ENCODE peak calls at places on chromosomes 4 and X, in five cellular contexts. N is Peyer's patch, E is DND-41, P is mesendoderm, R is transverse colon. C is an unnamed sample.

GRCh38 chr4:5615496-5616075 is 92.8 kb downstream of the EVC2 start:
- DNase-seq in N (no peak), E (no peak), P (peak), R (no peak), C (no peak)

GRCh38 chr4:144449623-144450022 is 196.3 kb upstream of the HHIP start:
- DNase-seq in N (no peak), E (no peak), P (peak), R (no peak), C (no peak)

GRCh38 chr4:5812506-5813229 is 80.2 kb downstream of the CRMP1 start:
- DNase-seq in N (no peak), E (peak), P (peak), R (no peak), C (peak)

GRCh38 chrX:149803458-149804062 is 21.8 kb downstream of the MAGEA9 start:
- DNase-seq in N (no peak), E (no peak), P (no peak), R (no peak), C (no peak)

GRCh38 chr4:184396570-184397515 is 77.5 kb downstream of the IRF2 start:
- DNase-seq in N (no peak), E (no peak), P (no peak), R (no peak), C (no peak)

GRCh38 chr4:71081192-71081591 is 87.7 kb downstream of the DCK start:
- DNase-seq in N (no peak), E (no peak), P (no peak), R (no peak), C (no peak)

GRCh38 chrX:102339312-102340298 is 92.6 kb downstream of the NXF2 start:
- DNase-seq in N (no peak), E (peak), P (no peak), R (no peak), C (peak)

GRCh38 chrX:7077241-7077909 is 70.1 kb upstream of the STS start:
- DNase-seq in N (no peak), E (peak), P (no peak), R (no peak), C (no peak)

GRCh38 chr4:109998867-109999303 is 86.2 kb downstream of the EGF start:
- DNase-seq in N (no peak), E (peak), P (peak), R (no peak), C (peak)

GRCh38 chr4:151434183-151434860 is 25.3 kb downstream of the FHIP1A start:
- DNase-seq in N (no peak), E (no peak), P (no peak), R (no peak), C (no peak)

GRCh38 chr4:150235795-150236385 is 157.6 kb downstream of the DCLK2 start:
- DNase-seq in N (no peak), E (no peak), P (no peak), R (no peak), C (no peak)

GRCh38 chr4:185895866-185896265 is 83.9 kb upstream of the SORBS2 start:
- DNase-seq in N (no peak), E (no peak), P (no peak), R (no peak), C (no peak)

GRCh38 chr4:186940476-186940875 is 216.8 kb upstream of the FAT1 start:
- DNase-seq in N (no peak), E (no peak), P (no peak), R (no peak), C (no peak)

GRCh38 chr4:64940698-64941097 is 531.4 kb upstream of the TECRL start:
- DNase-seq in N (no peak), E (no peak), P (no peak), R (no peak), C (no peak)

GRCh38 chrX:101229155-101229554 is 9.6 kb downstream of the DRP2 start:
- DNase-seq in N (no peak), E (no peak), P (no peak), R (no peak), C (no peak)

GRCh38 chrX:35773958-35774564 is 24.1 kb upstream of the MAGEB16 start:
- DNase-seq in N (no peak), E (no peak), P (no peak), R (no peak), C (no peak)

GRCh38 chr4:48271626-48272025 is 2.0 kb upstream of the TEC start:
- DNase-seq in N (no peak), E (no peak), P (no peak), R (no peak), C (no peak)

GRCh38 chr4:54172156-54172555 is 56.9 kb upstream of the PDGFRA start:
- DNase-seq in N (no peak), E (no peak), P (no peak), R (no peak), C (no peak)

GRCh38 chr4:2291705-2292651 is 30.1 kb upstream of the MXD4 start:
- DNase-seq in N (no peak), E (no peak), P (no peak), R (no peak), C (no peak)

GRCh38 chrX:49041683-49042529 is 1.3 kb downstream of the TFE3 start:
- DNase-seq in N (no peak), E (no peak), P (peak), R (no peak), C (no peak)

GRCh38 chr4:167713756-167714155 is 378.6 kb upstream of the ANXA10 start:
- DNase-seq in N (no peak), E (no peak), P (no peak), R (no peak), C (no peak)

GRCh38 chr4:84215218-84215617 is 283.9 kb downstream of the NKX6-1 start:
- DNase-seq in N (no peak), E (no peak), P (no peak), R (no peak), C (no peak)

GRCh38 chrX:100478714-100479113 is 68.6 kb upstream of the PCDH19 start:
- DNase-seq in N (no peak), E (no peak), P (peak), R (no peak), C (no peak)

GRCh38 chr4:94516999-94517398 is 65.3 kb downstream of the PDLIM5 start:
- DNase-seq in N (no peak), E (no peak), P (no peak), R (no peak), C (no peak)

GRCh38 chrX:9340619-9341304 is 124.1 kb upstream of the TBL1X start:
- DNase-seq in N (peak), E (peak), P (peak), R (peak), C (peak)

GRCh38 chr4:6336166-6336565 is 66.5 kb downstream of the WFS1 start:
- DNase-seq in N (no peak), E (no peak), P (no peak), R (no peak), C (no peak)

GRCh38 chr4:108649863-108650211 is 562 bp upstream of the OSTC start:
- DNase-seq in N (no peak), E (no peak), P (no peak), R (no peak), C (no peak)

DNA sequence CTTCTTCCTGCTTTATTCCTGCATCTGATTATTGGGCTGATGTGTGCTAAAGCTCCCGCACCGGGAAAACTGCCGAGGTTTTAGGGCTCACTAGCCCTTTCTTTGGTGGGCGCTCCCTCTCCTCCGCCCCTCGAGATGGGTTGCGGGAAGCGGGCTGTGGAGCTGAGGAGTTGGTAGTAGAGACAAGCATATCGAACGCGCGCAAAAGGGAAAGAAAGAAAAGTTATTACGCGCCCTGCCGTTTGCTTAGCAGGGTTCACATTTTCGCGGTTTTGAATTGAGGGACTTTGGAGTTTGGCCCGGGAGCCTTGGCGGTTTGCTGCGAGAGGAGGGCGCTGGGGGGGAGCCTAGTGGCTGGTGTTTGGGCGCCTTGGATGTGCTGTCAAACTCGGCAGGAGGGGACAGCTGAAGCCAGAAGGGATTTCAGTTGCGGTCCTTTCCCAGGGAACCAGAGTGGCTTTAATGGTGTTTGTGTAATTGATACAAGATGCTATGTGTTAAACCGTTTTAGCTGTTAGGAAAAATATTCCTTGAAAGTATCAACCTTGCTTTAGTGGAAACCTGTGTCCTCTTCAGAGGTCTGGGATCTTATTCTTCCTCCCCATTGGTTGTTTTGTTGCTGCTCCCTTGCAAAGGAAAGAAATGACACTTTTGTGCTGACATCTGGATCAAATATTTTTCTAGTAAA is 1.1 kb downstream of the GAB1 start:
- DNase-seq in N (peak), E (peak), P (peak), R (peak), C (no peak)
- H3K4me3 ChIP-seq in N (peak), E (peak), P (peak), R (peak), C (no peak)

GRCh38 chr4:113840850-113841249 is 79.3 kb upstream of the CAMK2D start:
- DNase-seq in N (no peak), E (no peak), P (no peak), R (no peak), C (no peak)
- H3K27ac ChIP-seq in N (no peak), E (no peak), P (no peak), R (no peak), C (no peak)

GRCh38 chrX:103378990-103379389 is 2.7 kb downstream of the BEX3 start:
- DNase-seq in N (no peak), E (no peak), P (no peak), R (no peak), C (no peak)

GRCh38 chrX:103373581-103373980 is 2.8 kb upstream of the BEX3 start:
- DNase-seq in N (no peak), E (no peak), P (no peak), R (no peak), C (no peak)

GRCh38 chrX:103372886-103373285 is 3.5 kb upstream of the BEX3 start:
- DNase-seq in N (no peak), E (no peak), P (no peak), R (no peak), C (no peak)

GRCh38 chrX:103376118-103376978 is at the start of gene BEX3:
- DNase-seq in N (no peak), E (peak), P (peak), R (peak), C (peak)

DNA sequence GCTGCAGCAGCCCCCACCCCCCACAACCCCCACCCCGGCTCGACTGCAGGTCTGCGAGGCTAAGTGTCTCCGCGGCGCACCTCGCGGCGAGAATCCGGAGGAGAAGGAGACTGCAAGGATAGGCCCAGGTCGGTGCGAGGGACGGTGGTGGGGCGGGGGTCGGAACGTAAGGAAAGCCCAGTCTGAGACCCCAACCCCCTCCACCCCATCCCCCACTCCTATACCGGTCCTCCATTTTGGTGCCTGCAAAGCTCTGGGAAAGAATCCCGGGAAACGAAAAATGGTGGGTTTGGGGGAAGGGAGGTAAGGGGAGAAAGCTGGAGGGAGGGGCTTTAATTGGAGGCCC is 614 bp downstream of the BEX3 start:
- DNase-seq in N (no peak), E (peak), P (peak), R (no peak), C (no peak)
- H3K4me3 ChIP-seq in N (peak), E (peak), P (peak), R (peak), C (no peak)

GRCh38 chr4:128159967-128160366 is 98.9 kb downstream of the LARP1B start:
- DNase-seq in N (no peak), E (no peak), P (no peak), R (no peak), C (no peak)
- H3K27ac ChIP-seq in N (no peak), E (no peak), P (no peak), R (no peak), C (no peak)

GRCh38 chr4:106318511-106318910 is 2.2 kb downstream of the AIMP1 start:
- DNase-seq in N (no peak), E (no peak), P (no peak), R (no peak), C (no peak)
- H3K4me3 ChIP-seq in N (no peak), E (peak), P (no peak), R (no peak), C (no peak)

GRCh38 chr4:118973295-118973694 is 84.6 kb downstream of the SYNPO2 start:
- DNase-seq in N (no peak), E (no peak), P (no peak), R (no peak), C (no peak)
- H3K27ac ChIP-seq in N (no peak), E (no peak), P (no peak), R (peak), C (no peak)

DNA sequence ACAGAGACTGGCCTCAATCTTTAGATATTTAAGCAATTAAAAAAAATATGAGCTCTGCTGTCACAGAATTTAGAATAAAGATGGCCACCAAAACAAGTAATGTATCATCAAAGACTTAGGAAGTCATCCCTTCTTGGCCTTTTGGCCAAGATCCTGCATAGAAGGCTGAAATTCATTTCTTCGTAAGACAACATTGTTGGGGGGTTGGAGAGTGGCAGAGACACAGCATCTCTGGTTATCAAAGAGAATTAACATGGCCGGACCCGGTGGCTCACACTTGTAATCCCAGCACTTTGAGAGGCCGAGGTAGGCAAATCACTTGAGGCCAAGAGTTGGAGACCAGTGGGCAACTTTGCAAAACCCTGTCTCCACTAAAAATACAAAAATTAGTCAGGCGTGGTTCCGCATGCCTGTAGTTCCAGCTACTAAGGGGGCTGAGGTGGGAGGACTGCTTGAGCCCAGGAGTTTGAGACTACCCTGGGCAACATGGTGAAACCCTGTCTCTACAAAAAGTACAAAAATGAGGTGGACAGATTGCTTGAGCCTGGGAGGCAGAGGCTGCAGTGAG is 4.0 kb downstream of the PPM1K start:
- DNase-seq in N (peak), E (no peak), P (no peak), R (no peak), C (no peak)
- H3K4me3 ChIP-seq in N (no peak), E (no peak), P (no peak), R (no peak), C (no peak)